ENCODE peak calls at places on chromosomes 7 and 10, in seven cellular contexts. J is T-helper 2 cell; C is kidney tubule cell; O is SW480; V is NCI-H1092; Y is activated CD8-positive, alpha-beta T cell treated with anti-CD3 and anti-CD28 coated beads for 36 hours; H is AG09319. L is an unnamed sample.

GRCh38 chr7:29853775-29854174 is 47.5 kb downstream of the WIPF3 start:
- DNase-seq in J (no peak), C (no peak), O (no peak), V (no peak), Y (no peak), H (no peak), L (no peak)

GRCh38 chr7:41648506-41648905 is 54.4 kb downstream of the INHBA start:
- DNase-seq in J (no peak), C (no peak), O (no peak), V (no peak), Y (no peak), H (no peak), L (peak)

GRCh38 chr7:79984210-79984609 is 150.4 kb upstream of the GNAI1 start:
- DNase-seq in J (no peak), C (no peak), O (no peak), V (no peak), Y (no peak), H (no peak), L (no peak)

GRCh38 chr10:73992899-73993788 is 4.8 kb upstream of the VCL start:
- DNase-seq in J (no peak), C (no peak), O (no peak), V (no peak), Y (peak), H (no peak), L (peak)

GRCh38 chr10:111921821-111922220 is 261.7 kb downstream of the GPAM start:
- DNase-seq in J (no peak), C (no peak), O (no peak), V (no peak), Y (no peak), H (no peak), L (no peak)

GRCh38 chr10:30013684-30014246 is 45.6 kb downstream of the JCAD start:
- DNase-seq in J (no peak), C (no peak), O (no peak), V (peak), Y (no peak), H (no peak), L (peak)

GRCh38 chr7:43764807-43765491 is 6.5 kb downstream of the BLVRA start:
- DNase-seq in J (no peak), C (peak), O (no peak), V (no peak), Y (no peak), H (no peak), L (peak)

GRCh38 chr7:132393789-132394261 is 182.4 kb downstream of the PLXNA4 start:
- DNase-seq in J (no peak), C (no peak), O (no peak), V (no peak), Y (no peak), H (peak), L (no peak)

GRCh38 chr10:96672491-96673175 is 47.7 kb downstream of the PIK3AP1 start:
- DNase-seq in J (no peak), C (no peak), O (no peak), V (no peak), Y (no peak), H (no peak), L (no peak)

GRCh38 chr7:51310131-51310583 is 6.5 kb downstream of the COBL start:
- DNase-seq in J (no peak), C (no peak), O (no peak), V (no peak), Y (no peak), H (no peak), L (no peak)

GRCh38 chr10:86518781-86519180 is 2.8 kb downstream of the WAPL start:
- DNase-seq in J (no peak), C (no peak), O (no peak), V (no peak), Y (no peak), H (no peak), L (no peak)

GRCh38 chr10:128596906-128597305 is 470.7 kb upstream of the MKI67 start:
- DNase-seq in J (no peak), C (no peak), O (no peak), V (no peak), Y (no peak), H (no peak), L (no peak)

GRCh38 chr7:11244149-11244548 is 270.5 kb downstream of the PHF14 start:
- DNase-seq in J (no peak), C (no peak), O (no peak), V (no peak), Y (no peak), H (no peak), L (no peak)

GRCh38 chr7:128430207-128430606 is 20.4 kb upstream of the IMPDH1 start:
- DNase-seq in J (no peak), C (no peak), O (no peak), V (no peak), Y (no peak), H (no peak), L (no peak)

GRCh38 chr7:157459966-157460365 is 123.2 kb downstream of the DNAJB6 start:
- DNase-seq in J (no peak), C (no peak), O (no peak), V (no peak), Y (no peak), H (no peak), L (no peak)

GRCh38 chr10:46282460-46283216 is 4.2 kb upstream of the ANTXRL start:
- DNase-seq in J (peak), C (peak), O (peak), V (no peak), Y (peak), H (peak), L (peak)

GRCh38 chr7:158416283-158416933 is 171.2 kb downstream of the PTPRN2 start:
- DNase-seq in J (no peak), C (no peak), O (no peak), V (no peak), Y (no peak), H (no peak), L (no peak)

GRCh38 chr10:11782793-11783557 is 40.2 kb upstream of the PROSER2 start:
- DNase-seq in J (peak), C (peak), O (peak), V (peak), Y (peak), H (peak), L (peak)

GRCh38 chr10:122121059-122121458 is 132.1 kb downstream of the TACC2 start:
- DNase-seq in J (no peak), C (peak), O (no peak), V (no peak), Y (no peak), H (no peak), L (no peak)